ENCODE peak calls at places on chromosomes 7 and 10, in four cellular contexts. One of them, this sample, is unnamed.
A peak's percentile ranks its signal among the peaks of the same experiment; 100 is the strongest.

GRCh38 chr10:49284356-49284755 is 14.6 kb upstream of the C10orf71 start:
- DNase-seq in epithelial cell of esophagus: no peak
- DNase-seq in thoracic aorta: no peak
- DNase-seq in brain microvascular endothelial cell: no peak
- DNase-seq in this sample: no peak

GRCh38 chr7:81159402-81159801 is 240.6 kb upstream of the SEMA3C start:
- DNase-seq in brain microvascular endothelial cell: peak; percentile 29
- DNase-seq in thoracic aorta: no peak
- DNase-seq in epithelial cell of esophagus: peak; percentile 11
- DNase-seq in this sample: peak; percentile 20

GRCh38 chr7:49866076-49866735 is 92.8 kb downstream of the VWC2 start:
- DNase-seq in thoracic aorta: no peak
- DNase-seq in epithelial cell of esophagus: peak; percentile 95
- DNase-seq in brain microvascular endothelial cell: no peak
- DNase-seq in this sample: peak; percentile 96

GRCh38 chr7:80225361-80225760 is 90.7 kb downstream of the GNAI1 start:
- DNase-seq in brain microvascular endothelial cell: no peak
- DNase-seq in thoracic aorta: no peak
- DNase-seq in epithelial cell of esophagus: no peak
- DNase-seq in this sample: no peak

GRCh38 chr10:17335065-17335464 is 107.0 kb downstream of the VIM start:
- DNase-seq in epithelial cell of esophagus: peak; percentile 73
- DNase-seq in brain microvascular endothelial cell: no peak
- DNase-seq in thoracic aorta: no peak
- DNase-seq in this sample: peak; percentile 84

GRCh38 chr10:28991738-28992270 is 297.1 kb upstream of the LYZL1 start:
- DNase-seq in epithelial cell of esophagus: peak; percentile 28
- DNase-seq in thoracic aorta: no peak
- DNase-seq in brain microvascular endothelial cell: peak; percentile 55
- DNase-seq in this sample: peak; percentile 63

GRCh38 chr7:94414481-94414880 is 19.8 kb downstream of the COL1A2 start:
- DNase-seq in thoracic aorta: no peak
- DNase-seq in epithelial cell of esophagus: no peak
- DNase-seq in brain microvascular endothelial cell: no peak
- DNase-seq in this sample: no peak

GRCh38 chr7:37067961-37068536 is 343.8 kb upstream of the AOAH start:
- DNase-seq in brain microvascular endothelial cell: no peak
- DNase-seq in epithelial cell of esophagus: no peak
- DNase-seq in thoracic aorta: no peak
- DNase-seq in this sample: no peak

GRCh38 chr10:97932932-97933530 is 83.4 kb downstream of the GOLGA7B start:
- DNase-seq in epithelial cell of esophagus: no peak
- DNase-seq in thoracic aorta: no peak
- DNase-seq in brain microvascular endothelial cell: no peak
- DNase-seq in this sample: no peak

GRCh38 chr7:44223362-44224114 is 22.8 kb downstream of the YKT6 start:
- DNase-seq in brain microvascular endothelial cell: no peak
- DNase-seq in thoracic aorta: no peak
- DNase-seq in epithelial cell of esophagus: no peak
- DNase-seq in this sample: no peak

GRCh38 chr7:650339-651031 is 76.0 kb upstream of the DNAAF5 start:
- DNase-seq in epithelial cell of esophagus: no peak
- DNase-seq in brain microvascular endothelial cell: no peak
- DNase-seq in thoracic aorta: no peak
- DNase-seq in this sample: no peak

GRCh38 chr10:31322647-31323046 is 3.6 kb downstream of the ZEB1 start:
- DNase-seq in brain microvascular endothelial cell: no peak
- DNase-seq in thoracic aorta: no peak
- DNase-seq in epithelial cell of esophagus: no peak
- DNase-seq in this sample: no peak

GRCh38 chr10:42753507-42754154 is 29.0 kb upstream of the BMS1 start:
- DNase-seq in thoracic aorta: no peak
- DNase-seq in epithelial cell of esophagus: no peak
- DNase-seq in brain microvascular endothelial cell: no peak
- DNase-seq in this sample: no peak

GRCh38 chr10:132481690-132482089 is 55.9 kb upstream of the INPP5A start:
- DNase-seq in brain microvascular endothelial cell: no peak
- DNase-seq in thoracic aorta: no peak
- DNase-seq in epithelial cell of esophagus: no peak
- DNase-seq in this sample: no peak

GRCh38 chr10:86520871-86521619 is 547 bp downstream of the WAPL start:
- DNase-seq in thoracic aorta: no peak
- DNase-seq in epithelial cell of esophagus: peak; percentile 70
- DNase-seq in brain microvascular endothelial cell: peak; percentile 47
- DNase-seq in this sample: peak; percentile 42

GRCh38 chr10:119301397-119301796 is 94.0 kb downstream of the GRK5 start:
- DNase-seq in thoracic aorta: no peak
- DNase-seq in epithelial cell of esophagus: no peak
- DNase-seq in brain microvascular endothelial cell: no peak
- DNase-seq in this sample: no peak

GRCh38 chr10:9038146-9038714 is 983.7 kb downstream of the GATA3 start:
- DNase-seq in thoracic aorta: no peak
- DNase-seq in brain microvascular endothelial cell: no peak
- DNase-seq in epithelial cell of esophagus: peak; percentile 15
- DNase-seq in this sample: no peak

GRCh38 chr7:36762394-36762793 is 38.1 kb upstream of the AOAH start:
- DNase-seq in thoracic aorta: no peak
- DNase-seq in brain microvascular endothelial cell: no peak
- DNase-seq in epithelial cell of esophagus: no peak
- DNase-seq in this sample: no peak

GRCh38 chr7:36283711-36284130 is 105.9 kb upstream of the ANLN start:
- DNase-seq in epithelial cell of esophagus: no peak
- DNase-seq in brain microvascular endothelial cell: no peak
- DNase-seq in thoracic aorta: no peak
- DNase-seq in this sample: no peak

GRCh38 chr10:49355221-49355620 is 40.7 kb downstream of the DRGX start:
- DNase-seq in thoracic aorta: no peak
- DNase-seq in brain microvascular endothelial cell: no peak
- DNase-seq in epithelial cell of esophagus: no peak
- DNase-seq in this sample: no peak

GRCh38 chr7:92436843-92437445 is 10.3 kb upstream of the GATAD1 start:
- DNase-seq in thoracic aorta: no peak
- DNase-seq in epithelial cell of esophagus: no peak
- DNase-seq in brain microvascular endothelial cell: no peak
- DNase-seq in this sample: no peak

GRCh38 chr10:8130973-8131911 is 76.8 kb downstream of the GATA3 start:
- DNase-seq in thoracic aorta: no peak
- DNase-seq in brain microvascular endothelial cell: no peak
- DNase-seq in epithelial cell of esophagus: peak; percentile 96
- DNase-seq in this sample: peak; percentile 67

GRCh38 chr7:55415173-55415778 is 50.1 kb downstream of the LANCL2 start:
- DNase-seq in brain microvascular endothelial cell: peak; percentile 71
- DNase-seq in epithelial cell of esophagus: peak; percentile 78
- DNase-seq in thoracic aorta: peak; percentile 46
- DNase-seq in this sample: peak; percentile 65

GRCh38 chr10:106043833-106044232 is 1120.7 kb downstream of the SORCS1 start:
- DNase-seq in thoracic aorta: no peak
- DNase-seq in epithelial cell of esophagus: no peak
- DNase-seq in brain microvascular endothelial cell: peak; percentile 0
- DNase-seq in this sample: no peak

GRCh38 chr7:138608292-138608691 is 92.9 kb downstream of the SVOPL start:
- DNase-seq in thoracic aorta: no peak
- DNase-seq in brain microvascular endothelial cell: peak; percentile 69
- DNase-seq in epithelial cell of esophagus: no peak
- DNase-seq in this sample: no peak

GRCh38 chr7:91264083-91264923 is at the start of gene FZD1:
- DNase-seq in epithelial cell of esophagus: peak; percentile 99
- DNase-seq in thoracic aorta: peak; percentile 85
- DNase-seq in brain microvascular endothelial cell: peak; percentile 97
- DNase-seq in this sample: peak; percentile 89
- TF ChIP-seq CTCF in epithelial cell of esophagus: no peak
- TF ChIP-seq CTCF in thoracic aorta: peak; percentile 17
- TF ChIP-seq CTCF in brain microvascular endothelial cell: no peak
- TF ChIP-seq CTCF in this sample: no peak

DNA sequence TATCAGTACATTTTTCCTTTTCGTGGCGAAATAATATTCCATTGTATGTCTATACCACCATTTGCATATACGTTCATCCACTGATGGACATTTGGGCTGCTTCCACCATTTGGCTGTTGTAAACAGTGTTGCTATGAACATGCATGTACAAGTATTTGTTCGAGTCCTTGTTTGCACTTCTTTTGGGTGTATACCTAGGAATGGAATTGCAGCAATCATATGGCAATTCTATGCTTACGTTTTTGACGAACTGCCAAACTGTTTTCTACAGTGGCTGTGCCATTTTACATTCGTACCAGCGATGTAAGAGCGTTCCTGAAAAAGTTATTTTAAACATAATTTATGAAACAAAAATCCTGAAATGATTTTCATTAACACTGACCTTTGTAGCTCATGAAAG is 79.5 kb downstream of the HIPK2 start:
- DNase-seq in thoracic aorta: no peak
- DNase-seq in epithelial cell of esophagus: peak; percentile 36
- DNase-seq in brain microvascular endothelial cell: no peak
- DNase-seq in this sample: peak; percentile 78
- TF ChIP-seq CTCF in thoracic aorta: no peak
- TF ChIP-seq CTCF in epithelial cell of esophagus: no peak
- TF ChIP-seq CTCF in brain microvascular endothelial cell: no peak
- TF ChIP-seq CTCF in this sample: no peak

DNA sequence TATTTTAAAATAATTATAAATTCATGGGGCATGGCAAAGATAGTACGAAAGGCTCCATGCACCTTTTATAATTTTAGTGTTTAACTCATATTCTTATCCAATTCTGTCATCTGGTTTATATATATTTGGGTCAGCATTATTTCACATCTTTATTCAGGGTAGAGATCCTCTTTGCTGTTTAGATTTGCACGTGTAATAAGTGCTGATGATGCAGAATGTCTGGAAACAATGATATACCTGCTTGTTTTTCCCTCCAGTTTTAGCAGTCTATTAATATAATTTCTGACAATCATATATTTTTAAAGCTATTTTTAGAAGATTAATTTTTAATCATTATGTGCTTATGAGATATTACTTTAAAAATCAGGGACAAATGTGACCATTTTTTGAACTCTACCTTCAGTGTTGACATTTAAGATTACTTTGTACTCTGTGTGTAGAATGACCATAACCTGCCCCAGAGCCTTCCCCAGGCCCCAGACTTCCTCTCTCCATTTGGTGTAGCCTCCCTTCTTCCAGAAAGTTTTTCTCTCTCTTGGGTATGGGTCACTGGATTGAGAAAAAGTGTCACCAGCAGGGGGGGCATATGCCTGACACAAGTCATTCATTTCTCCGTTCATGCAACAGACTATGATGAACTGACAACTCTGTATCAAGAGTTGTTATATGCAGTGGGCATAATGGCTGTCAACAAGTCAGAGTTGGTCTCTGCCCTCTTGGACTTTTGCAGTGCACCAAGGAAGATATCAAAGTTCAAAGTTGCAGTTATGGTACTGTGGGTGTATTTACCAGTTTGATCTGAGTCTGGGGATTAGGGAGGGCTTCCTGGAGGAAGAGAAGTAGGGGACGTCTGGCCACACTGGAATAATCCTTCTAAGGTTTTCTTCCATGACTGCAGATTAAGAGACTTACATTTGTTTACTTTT is 192.6 kb upstream of the CCDC6 start:
- DNase-seq in brain microvascular endothelial cell: peak; percentile 13
- DNase-seq in thoracic aorta: no peak
- DNase-seq in epithelial cell of esophagus: peak; percentile 26
- DNase-seq in this sample: no peak
- TF ChIP-seq CTCF in brain microvascular endothelial cell: peak; percentile 59
- TF ChIP-seq CTCF in thoracic aorta: no peak
- TF ChIP-seq CTCF in epithelial cell of esophagus: peak; percentile 27
- TF ChIP-seq CTCF in this sample: peak; percentile 37

DNA sequence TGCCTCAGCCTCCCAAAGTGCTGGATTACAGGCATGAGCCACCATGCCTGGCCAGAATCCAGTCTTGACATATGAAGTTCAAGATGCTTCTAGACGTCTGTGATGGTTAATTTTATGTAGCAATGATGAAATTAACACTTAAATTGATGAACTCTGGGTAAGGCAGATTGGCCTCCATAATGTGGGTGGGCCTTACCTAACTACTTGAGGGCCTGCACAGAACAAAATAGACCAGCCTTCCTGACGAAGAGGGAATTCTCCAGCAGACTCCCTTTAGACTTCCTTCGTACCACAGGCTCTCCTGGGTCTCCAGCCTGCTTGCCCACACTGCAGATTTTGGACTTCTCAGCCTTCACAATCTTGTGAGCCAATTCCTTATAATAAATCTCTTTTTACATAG is 4.7 kb downstream of the CDNF start:
- DNase-seq in thoracic aorta: no peak
- DNase-seq in brain microvascular endothelial cell: no peak
- DNase-seq in epithelial cell of esophagus: no peak
- DNase-seq in this sample: no peak
- TF ChIP-seq CTCF in thoracic aorta: no peak
- TF ChIP-seq CTCF in brain microvascular endothelial cell: no peak
- TF ChIP-seq CTCF in epithelial cell of esophagus: no peak
- TF ChIP-seq CTCF in this sample: no peak

This sample was measured in bronchial epithelial cell.